ENCODE peak calls at places on chromosomes 7 and 10, in six cellular contexts. D, K, U, H, J and N are unnamed samples.

GRCh38 chr10:106555599-106555998 is 608.9 kb downstream of the SORCS1 start:
- DNase-seq in H (no peak), D (no peak), K (no peak), U (no peak), J (no peak), N (no peak)

GRCh38 chr7:7895004-7895650 is 73.5 kb upstream of the GLCCI1 start:
- DNase-seq in J (no peak), D (no peak), U (no peak), H (no peak), K (no peak), N (no peak)

GRCh38 chr10:72062341-72062740 is 26.0 kb downstream of the SPOCK2 start:
- DNase-seq in H (no peak), K (no peak), J (no peak), D (no peak), U (no peak), N (no peak)

GRCh38 chr10:64067009-64067606 is 545.9 kb downstream of the REEP3 start:
- DNase-seq in U (no peak), J (no peak), H (no peak), K (no peak), D (no peak), N (no peak)

GRCh38 chr10:120048358-120048757 is 155.8 kb downstream of the SEC23IP start:
- DNase-seq in U (no peak), J (no peak), H (no peak), K (no peak), D (no peak), N (no peak)

GRCh38 chr7:73809454-73810090 is 21.2 kb upstream of the CLDN4 start:
- DNase-seq in U (no peak), D (no peak), H (no peak), J (no peak), K (peak; percentile 91), N (no peak)

GRCh38 chr10:43986396-43986795 is 337.7 kb upstream of the ZNF32 start:
- DNase-seq in D (no peak), J (no peak), K (no peak), U (no peak), H (no peak), N (no peak)

GRCh38 chr7:91446819-91447218 is 182.6 kb downstream of the FZD1 start:
- DNase-seq in J (peak; percentile 19), D (no peak), H (no peak), K (no peak), U (no peak), N (no peak)

GRCh38 chr10:84204122-84204521 is 9.8 kb downstream of the CDHR1 start:
- DNase-seq in K (no peak), H (peak; percentile 42), U (no peak), J (no peak), D (no peak), N (no peak)

GRCh38 chr7:157391036-157391710 is 54.4 kb downstream of the DNAJB6 start:
- DNase-seq in J (no peak), D (no peak), H (no peak), K (no peak), U (no peak), N (peak; percentile 55)

GRCh38 chr10:997266-998022 is 9.2 kb downstream of the GTPBP4 start:
- DNase-seq in K (no peak), U (no peak), J (no peak), H (no peak), D (no peak), N (no peak)

GRCh38 chr7:134742688-134743350 is 36.6 kb upstream of the CALD1 start:
- DNase-seq in U (no peak), D (no peak), K (peak; percentile 35), H (no peak), J (peak; percentile 86), N (peak; percentile 62)

GRCh38 chr10:93841930-93842329 is 51.8 kb upstream of the SLC35G1 start:
- DNase-seq in K (no peak), D (no peak), J (no peak), U (no peak), H (no peak), N (no peak)

GRCh38 chr10:24617771-24618396 is 105.8 kb downstream of the ARHGAP21 start:
- DNase-seq in U (peak; percentile 10), K (peak; percentile 66), H (peak; percentile 36), J (peak; percentile 57), D (peak; percentile 19), N (peak; percentile 65)

GRCh38 chr7:24829787-24830186 is 72.5 kb upstream of the GSDME start:
- DNase-seq in K (no peak), U (no peak), J (peak; percentile 29), D (no peak), H (no peak), N (no peak)

GRCh38 chr7:78323118-78323517 is 524.5 kb downstream of the PHTF2 start:
- DNase-seq in D (no peak), J (no peak), K (no peak), U (no peak), H (no peak), N (no peak)

GRCh38 chr10:3397231-3397630 is 224.6 kb upstream of the PITRM1 start:
- DNase-seq in U (no peak), J (no peak), H (peak; percentile 85), D (no peak), K (no peak), N (no peak)

GRCh38 chr10:124647421-124648130 is 96.6 kb downstream of the FAM53B start:
- DNase-seq in J (peak; percentile 52), K (peak; percentile 79), H (no peak), D (peak; percentile 74), U (peak; percentile 35), N (peak; percentile 49)

GRCh38 chr7:134645935-134646334 is 718 bp upstream of the BPGM start:
- DNase-seq in D (peak; percentile 11), J (peak; percentile 46), U (no peak), H (peak; percentile 20), K (no peak), N (no peak)